ENCODE peak calls at places on chromosomes 4 and X, in eight cellular contexts. One of them, this sample, is unnamed.

GRCh38 chr4:183601381-183601780 is 57.6 kb downstream of the RWDD4 start:
- DNase-seq in ELF-1: no peak
- DNase-seq in iris pigment epithelial cell: no peak
- DNase-seq in stimulated activated CD4-positive, alpha-beta T cell treated with anti-CD3 and anti-CD28 coated beads, Interleukin-4, amount 100 ng/mL, for 4 hours: no peak
- DNase-seq in RPMI7951: no peak
- DNase-seq in LoVo: no peak
- DNase-seq in NCI-H345: no peak
- DNase-seq in NCI-H1092 treated with DMSO at 0.1 percent for 48 hours: no peak
- DNase-seq in this sample: no peak

GRCh38 chr4:40960926-40961325 is 211.2 kb downstream of the NSUN7 start:
- DNase-seq in ELF-1: no peak
- DNase-seq in iris pigment epithelial cell: no peak
- DNase-seq in stimulated activated CD4-positive, alpha-beta T cell treated with anti-CD3 and anti-CD28 coated beads, Interleukin-4, amount 100 ng/mL, for 4 hours: no peak
- DNase-seq in RPMI7951: no peak
- DNase-seq in LoVo: no peak
- DNase-seq in NCI-H345: no peak
- DNase-seq in NCI-H1092 treated with DMSO at 0.1 percent for 48 hours: no peak
- DNase-seq in this sample: no peak

GRCh38 chrX:154412468-154412867 is 1.1 kb downstream of the TAFAZZIN start:
- DNase-seq in ELF-1: no peak
- DNase-seq in iris pigment epithelial cell: no peak
- DNase-seq in stimulated activated CD4-positive, alpha-beta T cell treated with anti-CD3 and anti-CD28 coated beads, Interleukin-4, amount 100 ng/mL, for 4 hours: no peak
- DNase-seq in RPMI7951: no peak
- DNase-seq in LoVo: no peak
- DNase-seq in NCI-H345: no peak
- DNase-seq in NCI-H1092 treated with DMSO at 0.1 percent for 48 hours: no peak
- DNase-seq in this sample: no peak

GRCh38 chrX:23637187-23637586 is 30.1 kb upstream of the PRDX4 start:
- DNase-seq in ELF-1: no peak
- DNase-seq in iris pigment epithelial cell: no peak
- DNase-seq in stimulated activated CD4-positive, alpha-beta T cell treated with anti-CD3 and anti-CD28 coated beads, Interleukin-4, amount 100 ng/mL, for 4 hours: no peak
- DNase-seq in RPMI7951: no peak
- DNase-seq in LoVo: no peak
- DNase-seq in NCI-H345: no peak
- DNase-seq in NCI-H1092 treated with DMSO at 0.1 percent for 48 hours: no peak
- DNase-seq in this sample: no peak

GRCh38 chr4:161991811-161992210 is 172.0 kb downstream of the FSTL5 start:
- DNase-seq in ELF-1: no peak
- DNase-seq in iris pigment epithelial cell: no peak
- DNase-seq in stimulated activated CD4-positive, alpha-beta T cell treated with anti-CD3 and anti-CD28 coated beads, Interleukin-4, amount 100 ng/mL, for 4 hours: no peak
- DNase-seq in RPMI7951: no peak
- DNase-seq in LoVo: no peak
- DNase-seq in NCI-H345: no peak
- DNase-seq in NCI-H1092 treated with DMSO at 0.1 percent for 48 hours: no peak
- DNase-seq in this sample: no peak

GRCh38 chr4:8762356-8762755 is 109.3 kb downstream of the HMX1 start:
- DNase-seq in ELF-1: no peak
- DNase-seq in iris pigment epithelial cell: no peak
- DNase-seq in stimulated activated CD4-positive, alpha-beta T cell treated with anti-CD3 and anti-CD28 coated beads, Interleukin-4, amount 100 ng/mL, for 4 hours: no peak
- DNase-seq in RPMI7951: no peak
- DNase-seq in LoVo: no peak
- DNase-seq in NCI-H345: no peak
- DNase-seq in NCI-H1092 treated with DMSO at 0.1 percent for 48 hours: no peak
- DNase-seq in this sample: no peak

GRCh38 chr4:165905405-165906027 is 32.5 kb downstream of the TLL1 start:
- DNase-seq in ELF-1: no peak
- DNase-seq in iris pigment epithelial cell: peak; percentile 3
- DNase-seq in stimulated activated CD4-positive, alpha-beta T cell treated with anti-CD3 and anti-CD28 coated beads, Interleukin-4, amount 100 ng/mL, for 4 hours: no peak
- DNase-seq in RPMI7951: no peak
- DNase-seq in LoVo: peak; percentile 14
- DNase-seq in NCI-H345: no peak
- DNase-seq in NCI-H1092 treated with DMSO at 0.1 percent for 48 hours: no peak
- DNase-seq in this sample: no peak

GRCh38 chr4:114386637-114387233 is 211.9 kb upstream of the UGT8 start:
- DNase-seq in ELF-1: no peak
- DNase-seq in iris pigment epithelial cell: peak; percentile 47
- DNase-seq in stimulated activated CD4-positive, alpha-beta T cell treated with anti-CD3 and anti-CD28 coated beads, Interleukin-4, amount 100 ng/mL, for 4 hours: no peak
- DNase-seq in RPMI7951: peak; percentile 11
- DNase-seq in LoVo: peak; percentile 50
- DNase-seq in NCI-H345: peak; percentile 1
- DNase-seq in NCI-H1092 treated with DMSO at 0.1 percent for 48 hours: peak; percentile 33
- DNase-seq in this sample: peak; percentile 27

GRCh38 chr4:151649461-151649860 is 111.3 kb downstream of the GATB start:
- DNase-seq in ELF-1: no peak
- DNase-seq in iris pigment epithelial cell: no peak
- DNase-seq in stimulated activated CD4-positive, alpha-beta T cell treated with anti-CD3 and anti-CD28 coated beads, Interleukin-4, amount 100 ng/mL, for 4 hours: no peak
- DNase-seq in RPMI7951: peak; percentile 27
- DNase-seq in LoVo: no peak
- DNase-seq in NCI-H345: no peak
- DNase-seq in NCI-H1092 treated with DMSO at 0.1 percent for 48 hours: no peak
- DNase-seq in this sample: no peak

GRCh38 chrX:130147631-130148030 is 18.0 kb downstream of the AIFM1 start:
- DNase-seq in ELF-1: no peak
- DNase-seq in iris pigment epithelial cell: no peak
- DNase-seq in stimulated activated CD4-positive, alpha-beta T cell treated with anti-CD3 and anti-CD28 coated beads, Interleukin-4, amount 100 ng/mL, for 4 hours: no peak
- DNase-seq in RPMI7951: no peak
- DNase-seq in LoVo: no peak
- DNase-seq in NCI-H345: no peak
- DNase-seq in NCI-H1092 treated with DMSO at 0.1 percent for 48 hours: no peak
- DNase-seq in this sample: no peak

GRCh38 chrX:154468217-154468616 is 10.1 kb downstream of the PLXNA3 start:
- DNase-seq in ELF-1: no peak
- DNase-seq in iris pigment epithelial cell: no peak
- DNase-seq in stimulated activated CD4-positive, alpha-beta T cell treated with anti-CD3 and anti-CD28 coated beads, Interleukin-4, amount 100 ng/mL, for 4 hours: no peak
- DNase-seq in RPMI7951: no peak
- DNase-seq in LoVo: no peak
- DNase-seq in NCI-H345: no peak
- DNase-seq in NCI-H1092 treated with DMSO at 0.1 percent for 48 hours: no peak
- DNase-seq in this sample: no peak

GRCh38 chrX:56564921-56565861 is 1.8 kb downstream of the UBQLN2 start:
- DNase-seq in ELF-1: peak; percentile 22
- DNase-seq in iris pigment epithelial cell: no peak
- DNase-seq in stimulated activated CD4-positive, alpha-beta T cell treated with anti-CD3 and anti-CD28 coated beads, Interleukin-4, amount 100 ng/mL, for 4 hours: peak; percentile 4
- DNase-seq in RPMI7951: peak; percentile 16
- DNase-seq in LoVo: no peak
- DNase-seq in NCI-H345: no peak
- DNase-seq in NCI-H1092 treated with DMSO at 0.1 percent for 48 hours: peak; percentile 38
- DNase-seq in this sample: no peak

GRCh38 chrX:77694491-77694890 is 91.5 kb downstream of the ATRX start:
- DNase-seq in ELF-1: no peak
- DNase-seq in iris pigment epithelial cell: no peak
- DNase-seq in stimulated activated CD4-positive, alpha-beta T cell treated with anti-CD3 and anti-CD28 coated beads, Interleukin-4, amount 100 ng/mL, for 4 hours: no peak
- DNase-seq in RPMI7951: no peak
- DNase-seq in LoVo: no peak
- DNase-seq in NCI-H345: no peak
- DNase-seq in NCI-H1092 treated with DMSO at 0.1 percent for 48 hours: peak; percentile 0
- DNase-seq in this sample: no peak

GRCh38 chrX:71017396-71017939 is 50.7 kb downstream of the SNX12 start:
- DNase-seq in ELF-1: no peak
- DNase-seq in iris pigment epithelial cell: peak; percentile 60
- DNase-seq in stimulated activated CD4-positive, alpha-beta T cell treated with anti-CD3 and anti-CD28 coated beads, Interleukin-4, amount 100 ng/mL, for 4 hours: no peak
- DNase-seq in RPMI7951: peak; percentile 1
- DNase-seq in LoVo: no peak
- DNase-seq in NCI-H345: no peak
- DNase-seq in NCI-H1092 treated with DMSO at 0.1 percent for 48 hours: no peak
- DNase-seq in this sample: no peak

GRCh38 chr4:178165251-178165650 is 723.0 kb upstream of the AGA start:
- DNase-seq in ELF-1: no peak
- DNase-seq in iris pigment epithelial cell: no peak
- DNase-seq in stimulated activated CD4-positive, alpha-beta T cell treated with anti-CD3 and anti-CD28 coated beads, Interleukin-4, amount 100 ng/mL, for 4 hours: no peak
- DNase-seq in RPMI7951: no peak
- DNase-seq in LoVo: no peak
- DNase-seq in NCI-H345: no peak
- DNase-seq in NCI-H1092 treated with DMSO at 0.1 percent for 48 hours: no peak
- DNase-seq in this sample: no peak

GRCh38 chrX:138925330-138925729 is 213.8 kb upstream of the FGF13 start:
- DNase-seq in ELF-1: peak; percentile 3
- DNase-seq in iris pigment epithelial cell: peak; percentile 92
- DNase-seq in stimulated activated CD4-positive, alpha-beta T cell treated with anti-CD3 and anti-CD28 coated beads, Interleukin-4, amount 100 ng/mL, for 4 hours: no peak
- DNase-seq in RPMI7951: peak; percentile 48
- DNase-seq in LoVo: no peak
- DNase-seq in NCI-H345: no peak
- DNase-seq in NCI-H1092 treated with DMSO at 0.1 percent for 48 hours: no peak
- DNase-seq in this sample: peak; percentile 13

GRCh38 chr4:78954048-78954666 is 14.9 kb upstream of the PAQR3 start:
- DNase-seq in ELF-1: peak; percentile 36
- DNase-seq in iris pigment epithelial cell: peak; percentile 12
- DNase-seq in stimulated activated CD4-positive, alpha-beta T cell treated with anti-CD3 and anti-CD28 coated beads, Interleukin-4, amount 100 ng/mL, for 4 hours: no peak
- DNase-seq in RPMI7951: peak; percentile 8
- DNase-seq in LoVo: no peak
- DNase-seq in NCI-H345: peak; percentile 24
- DNase-seq in NCI-H1092 treated with DMSO at 0.1 percent for 48 hours: peak; percentile 24
- DNase-seq in this sample: peak; percentile 18

GRCh38 chr4:59339631-59340030 is 1860.5 kb upstream of the ADGRL3 start:
- DNase-seq in ELF-1: no peak
- DNase-seq in iris pigment epithelial cell: no peak
- DNase-seq in stimulated activated CD4-positive, alpha-beta T cell treated with anti-CD3 and anti-CD28 coated beads, Interleukin-4, amount 100 ng/mL, for 4 hours: no peak
- DNase-seq in RPMI7951: no peak
- DNase-seq in LoVo: no peak
- DNase-seq in NCI-H345: no peak
- DNase-seq in NCI-H1092 treated with DMSO at 0.1 percent for 48 hours: no peak
- DNase-seq in this sample: no peak

GRCh38 chrX:69457756-69458155 is 46.4 kb upstream of the NALF2 start:
- DNase-seq in ELF-1: peak; percentile 53
- DNase-seq in iris pigment epithelial cell: no peak
- DNase-seq in stimulated activated CD4-positive, alpha-beta T cell treated with anti-CD3 and anti-CD28 coated beads, Interleukin-4, amount 100 ng/mL, for 4 hours: no peak
- DNase-seq in RPMI7951: no peak
- DNase-seq in LoVo: no peak
- DNase-seq in NCI-H345: no peak
- DNase-seq in NCI-H1092 treated with DMSO at 0.1 percent for 48 hours: no peak
- DNase-seq in this sample: peak; percentile 88

GRCh38 chr4:22625301-22625700 is 67.4 kb upstream of the GBA3 start:
- DNase-seq in ELF-1: no peak
- DNase-seq in iris pigment epithelial cell: no peak
- DNase-seq in stimulated activated CD4-positive, alpha-beta T cell treated with anti-CD3 and anti-CD28 coated beads, Interleukin-4, amount 100 ng/mL, for 4 hours: no peak
- DNase-seq in RPMI7951: peak; percentile 1
- DNase-seq in LoVo: no peak
- DNase-seq in NCI-H345: no peak
- DNase-seq in NCI-H1092 treated with DMSO at 0.1 percent for 48 hours: no peak
- DNase-seq in this sample: peak; percentile 7

GRCh38 chr4:88957570-88957969 is 99.4 kb downstream of the FAM13A start:
- DNase-seq in ELF-1: no peak
- DNase-seq in iris pigment epithelial cell: no peak
- DNase-seq in stimulated activated CD4-positive, alpha-beta T cell treated with anti-CD3 and anti-CD28 coated beads, Interleukin-4, amount 100 ng/mL, for 4 hours: no peak
- DNase-seq in RPMI7951: no peak
- DNase-seq in LoVo: no peak
- DNase-seq in NCI-H345: no peak
- DNase-seq in NCI-H1092 treated with DMSO at 0.1 percent for 48 hours: no peak
- DNase-seq in this sample: no peak

GRCh38 chr4:575281-576141 is 584 bp downstream of the TMEM271 start:
- DNase-seq in ELF-1: peak; percentile 76
- DNase-seq in iris pigment epithelial cell: peak; percentile 73
- DNase-seq in stimulated activated CD4-positive, alpha-beta T cell treated with anti-CD3 and anti-CD28 coated beads, Interleukin-4, amount 100 ng/mL, for 4 hours: no peak
- DNase-seq in RPMI7951: no peak
- DNase-seq in LoVo: no peak
- DNase-seq in NCI-H345: no peak
- DNase-seq in NCI-H1092 treated with DMSO at 0.1 percent for 48 hours: peak; percentile 41
- DNase-seq in this sample: no peak

GRCh38 chrX:111133389-111133788 is 37.4 kb downstream of the PAK3 start:
- DNase-seq in ELF-1: no peak
- DNase-seq in iris pigment epithelial cell: peak; percentile 42
- DNase-seq in stimulated activated CD4-positive, alpha-beta T cell treated with anti-CD3 and anti-CD28 coated beads, Interleukin-4, amount 100 ng/mL, for 4 hours: no peak
- DNase-seq in RPMI7951: no peak
- DNase-seq in LoVo: no peak
- DNase-seq in NCI-H345: no peak
- DNase-seq in NCI-H1092 treated with DMSO at 0.1 percent for 48 hours: no peak
- DNase-seq in this sample: no peak

GRCh38 chr4:107747748-107748486 is 27.9 kb upstream of the PAPSS1 start:
- DNase-seq in ELF-1: no peak
- DNase-seq in iris pigment epithelial cell: no peak
- DNase-seq in stimulated activated CD4-positive, alpha-beta T cell treated with anti-CD3 and anti-CD28 coated beads, Interleukin-4, amount 100 ng/mL, for 4 hours: no peak
- DNase-seq in RPMI7951: no peak
- DNase-seq in LoVo: no peak
- DNase-seq in NCI-H345: peak; percentile 54
- DNase-seq in NCI-H1092 treated with DMSO at 0.1 percent for 48 hours: peak; percentile 24
- DNase-seq in this sample: no peak

GRCh38 chr4:99293357-99293756 is 2.6 kb upstream of the ADH1A start:
- DNase-seq in ELF-1: peak; percentile 62
- DNase-seq in iris pigment epithelial cell: no peak
- DNase-seq in stimulated activated CD4-positive, alpha-beta T cell treated with anti-CD3 and anti-CD28 coated beads, Interleukin-4, amount 100 ng/mL, for 4 hours: no peak
- DNase-seq in RPMI7951: no peak
- DNase-seq in LoVo: no peak
- DNase-seq in NCI-H345: no peak
- DNase-seq in NCI-H1092 treated with DMSO at 0.1 percent for 48 hours: no peak
- DNase-seq in this sample: no peak

GRCh38 chr4:167114416-167114971 is 119.8 kb downstream of the SPOCK3 start:
- DNase-seq in ELF-1: no peak
- DNase-seq in iris pigment epithelial cell: no peak
- DNase-seq in stimulated activated CD4-positive, alpha-beta T cell treated with anti-CD3 and anti-CD28 coated beads, Interleukin-4, amount 100 ng/mL, for 4 hours: no peak
- DNase-seq in RPMI7951: no peak
- DNase-seq in LoVo: no peak
- DNase-seq in NCI-H345: no peak
- DNase-seq in NCI-H1092 treated with DMSO at 0.1 percent for 48 hours: no peak
- DNase-seq in this sample: no peak

GRCh38 chr4:182808673-182809416 is 108.3 kb downstream of the DCTD start:
- DNase-seq in ELF-1: no peak
- DNase-seq in iris pigment epithelial cell: peak; percentile 12
- DNase-seq in stimulated activated CD4-positive, alpha-beta T cell treated with anti-CD3 and anti-CD28 coated beads, Interleukin-4, amount 100 ng/mL, for 4 hours: peak; percentile 16
- DNase-seq in RPMI7951: peak; percentile 18
- DNase-seq in LoVo: no peak
- DNase-seq in NCI-H345: no peak
- DNase-seq in NCI-H1092 treated with DMSO at 0.1 percent for 48 hours: no peak
- DNase-seq in this sample: peak; percentile 18

GRCh38 chr4:82721819-82722423 is 76.7 kb downstream of the SCD5 start:
- DNase-seq in ELF-1: no peak
- DNase-seq in iris pigment epithelial cell: no peak
- DNase-seq in stimulated activated CD4-positive, alpha-beta T cell treated with anti-CD3 and anti-CD28 coated beads, Interleukin-4, amount 100 ng/mL, for 4 hours: no peak
- DNase-seq in RPMI7951: peak; percentile 9
- DNase-seq in LoVo: peak; percentile 20
- DNase-seq in NCI-H345: no peak
- DNase-seq in NCI-H1092 treated with DMSO at 0.1 percent for 48 hours: peak; percentile 54
- DNase-seq in this sample: peak; percentile 36

GRCh38 chr4:17352357-17352756 is 159.5 kb downstream of the QDPR start:
- DNase-seq in ELF-1: no peak
- DNase-seq in iris pigment epithelial cell: no peak
- DNase-seq in stimulated activated CD4-positive, alpha-beta T cell treated with anti-CD3 and anti-CD28 coated beads, Interleukin-4, amount 100 ng/mL, for 4 hours: no peak
- DNase-seq in RPMI7951: no peak
- DNase-seq in LoVo: no peak
- DNase-seq in NCI-H345: no peak
- DNase-seq in NCI-H1092 treated with DMSO at 0.1 percent for 48 hours: no peak
- DNase-seq in this sample: no peak

This sample was measured in SW480.